ENCODE peak calls at places on chromosome 7, in eight cellular contexts. W is heart right ventricle, U is esophagus squamous epithelium, K is mesendoderm, F is brain microvascular endothelial cell, O is lower lobe of right lung, L is ovary, T is breast epithelium. M is an unnamed sample. For H3K36me3, the result is how much of the 10 kb centered on the place peaks cover.

GRCh38 chr7:34430456-34430855 is 227.6 kb upstream of the NPSR1 start:
- DNase-seq in W (no peak), U (no peak), K (peak), F (peak), O (no peak), L (no peak), T (no peak), M (no peak)

GRCh38 chr7:102252373-102252982 is 34.2 kb upstream of the SH2B2 start:
- DNase-seq in W (no peak), U (no peak), K (no peak), F (no peak), O (no peak), L (no peak), T (no peak), M (no peak)

GRCh38 chr7:31052504-31052840 is 364 bp downstream of the ADCYAP1R1 start:
- DNase-seq in W (no peak), U (no peak), K (no peak), F (no peak), O (no peak), L (no peak), T (no peak), M (no peak)

GRCh38 chr7:131226116-131226562 is 101.5 kb upstream of the MKLN1 start:
- DNase-seq in W (no peak), U (no peak), K (no peak), F (no peak), O (no peak), L (no peak), T (no peak), M (no peak)

GRCh38 chr7:116570306-116570705 is 45.5 kb downstream of the CAV1 start:
- DNase-seq in W (no peak), U (no peak), K (no peak), F (no peak), O (no peak), L (no peak), T (no peak), M (no peak)

GRCh38 chr7:29917583-29917982 is 72.0 kb downstream of the SCRN1 start:
- DNase-seq in W (no peak), U (no peak), K (no peak), F (no peak), O (no peak), L (no peak), T (no peak), M (no peak)

GRCh38 chr7:91226411-91226810 is 37.8 kb upstream of the FZD1 start:
- DNase-seq in W (no peak), U (no peak), K (no peak), F (no peak), O (no peak), L (no peak), T (no peak), M (no peak)

GRCh38 chr7:1446611-1447032 is 12.6 kb downstream of the MICALL2 start:
- DNase-seq in W (no peak), U (no peak), K (no peak), F (no peak), O (no peak), L (no peak), T (no peak), M (no peak)

GRCh38 chr7:128387663-128388485 is 21.9 kb downstream of the IMPDH1 start:
- DNase-seq in W (peak), U (no peak), K (peak), F (peak), O (peak), L (peak), T (no peak), M (peak)

GRCh38 chr7:139741239-139741638 is 36.6 kb downstream of the HIPK2 start:
- DNase-seq in W (no peak), U (no peak), K (no peak), F (no peak), O (no peak), L (no peak), T (no peak), M (no peak)
- H3K36me3 ChIP-seq in W (under half), U (under half), K (under half), F (under half), O (under half), L (under half), T (under half), M (under half)

DNA sequence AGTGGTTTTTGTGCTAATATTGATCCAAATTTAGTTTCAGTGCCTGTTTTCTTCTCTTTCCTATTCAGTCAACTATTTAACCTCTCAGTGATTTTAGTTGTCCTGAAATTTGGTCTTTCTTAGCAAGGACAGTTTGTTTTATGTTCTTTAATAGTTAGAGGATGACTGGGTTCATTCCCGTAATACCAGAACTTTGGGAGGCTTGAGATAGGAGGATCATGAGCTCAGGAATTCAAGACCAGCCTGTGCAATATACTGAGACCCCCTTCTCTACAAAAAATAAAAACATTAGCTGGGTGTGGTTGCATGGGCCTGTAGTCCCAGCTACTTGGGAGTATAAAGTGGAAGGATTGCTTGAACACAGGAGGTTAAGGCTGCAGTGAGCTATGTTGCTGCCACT is 148.3 kb downstream of the EXOC4 start:
- DNase-seq in W (no peak), U (no peak), K (no peak), F (no peak), O (no peak), L (no peak), T (no peak), M (no peak)
- H3K4me3 ChIP-seq in W (no peak), U (no peak), K (no peak), F (no peak), O (no peak), L (no peak), T (no peak), M (no peak)

GRCh38 chr7:139583826-139584553 is 60.5 kb downstream of the CLEC2L start:
- DNase-seq in W (no peak), U (no peak), K (no peak), F (no peak), O (no peak), L (no peak), T (no peak), M (no peak)
- H3K36me3 ChIP-seq in W (half or more), U (under half), K (under half), F (half or more), O (half or more), L (under half), T (under half), M (under half)

DNA sequence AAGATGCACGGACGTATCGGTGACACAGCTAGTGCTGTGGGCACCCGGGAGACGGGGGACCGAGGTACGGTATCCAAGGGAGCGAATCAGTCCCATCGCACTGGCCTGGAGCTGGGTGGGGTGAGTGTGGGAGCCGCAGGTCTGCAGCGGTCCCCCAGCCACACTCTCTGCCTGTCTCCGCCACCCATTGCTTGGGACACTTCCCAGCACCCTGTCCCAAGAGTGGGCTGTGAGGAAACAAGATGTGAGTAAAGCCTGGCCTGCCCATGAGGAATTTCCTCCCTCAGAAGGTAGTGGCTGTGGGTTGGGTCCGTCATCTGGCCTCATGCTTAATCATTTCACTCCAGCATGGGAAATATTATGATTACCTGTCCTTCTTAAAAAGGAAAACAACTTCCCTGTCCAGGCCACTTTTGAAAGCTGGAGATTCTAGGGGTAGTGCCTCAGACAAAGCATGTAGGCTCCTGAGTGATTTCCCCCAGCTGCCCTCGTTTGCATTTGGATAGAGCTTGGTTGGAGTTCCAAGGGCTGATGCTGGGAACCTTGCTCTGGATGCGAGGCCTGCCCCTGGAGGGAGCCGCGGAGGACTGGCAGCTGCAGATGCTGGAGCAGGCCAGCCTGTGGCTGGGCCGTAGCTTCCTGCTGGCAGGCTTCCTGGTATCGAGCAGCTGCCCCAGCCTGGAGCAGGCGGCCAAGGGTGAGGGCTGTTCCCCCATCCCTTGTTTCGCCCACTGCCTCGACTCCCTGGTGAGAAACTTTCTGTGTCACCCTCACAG is 6.2 kb upstream of the ACTR3C start:
- DNase-seq in W (no peak), U (no peak), K (peak), F (no peak), O (no peak), L (no peak), T (no peak), M (no peak)
- H3K4me3 ChIP-seq in W (no peak), U (no peak), K (no peak), F (no peak), O (no peak), L (no peak), T (no peak), M (no peak)